ENCODE peak calls at places on chromosome 20, in six cellular contexts. One of them, this sample, is unnamed.
A peak's percentile ranks its signal among the peaks of the same experiment; 100 is the strongest.

GRCh38 chr20:24111858-24112257 is 123.3 kb upstream of the GGTLC1 start:
- DNase-seq in astrocyte of the spinal cord: no peak
- DNase-seq in fibroblast of mammary gland: no peak
- DNase-seq in AG04450: no peak
- DNase-seq in omental fat pad: no peak
- DNase-seq in heart right ventricle: no peak
- DNase-seq in this sample: no peak

GRCh38 chr20:47456952-47457724 is 44.5 kb upstream of the NCOA3 start:
- DNase-seq in astrocyte of the spinal cord: peak; percentile 69
- DNase-seq in fibroblast of mammary gland: peak; percentile 94
- DNase-seq in AG04450: no peak
- DNase-seq in omental fat pad: no peak
- DNase-seq in heart right ventricle: no peak
- DNase-seq in this sample: no peak

GRCh38 chr20:22931653-22932052 is 103.5 kb upstream of the SSTR4 start:
- DNase-seq in astrocyte of the spinal cord: no peak
- DNase-seq in fibroblast of mammary gland: no peak
- DNase-seq in AG04450: no peak
- DNase-seq in omental fat pad: no peak
- DNase-seq in heart right ventricle: no peak
- DNase-seq in this sample: no peak

GRCh38 chr20:53884859-53885654 is 185.3 kb downstream of the BCAS1 start:
- DNase-seq in astrocyte of the spinal cord: no peak
- DNase-seq in fibroblast of mammary gland: no peak
- DNase-seq in AG04450: no peak
- DNase-seq in omental fat pad: no peak
- DNase-seq in heart right ventricle: no peak
- DNase-seq in this sample: no peak

GRCh38 chr20:7470912-7471311 is 469.3 kb downstream of the HAO1 start:
- DNase-seq in astrocyte of the spinal cord: no peak
- DNase-seq in fibroblast of mammary gland: no peak
- DNase-seq in AG04450: no peak
- DNase-seq in omental fat pad: no peak
- DNase-seq in heart right ventricle: no peak
- DNase-seq in this sample: no peak

GRCh38 chr20:59007758-59008511 is 881 bp upstream of the CTSZ start:
- DNase-seq in astrocyte of the spinal cord: no peak
- DNase-seq in fibroblast of mammary gland: no peak
- DNase-seq in AG04450: no peak
- DNase-seq in omental fat pad: no peak
- DNase-seq in heart right ventricle: no peak
- DNase-seq in this sample: no peak

GRCh38 chr20:8375898-8376297 is 243.8 kb downstream of the PLCB1 start:
- DNase-seq in astrocyte of the spinal cord: peak; percentile 59
- DNase-seq in fibroblast of mammary gland: no peak
- DNase-seq in AG04450: no peak
- DNase-seq in omental fat pad: no peak
- DNase-seq in heart right ventricle: no peak
- DNase-seq in this sample: no peak

GRCh38 chr20:45506927-45507820 is 8.2 kb downstream of the SPINT3 start:
- DNase-seq in astrocyte of the spinal cord: no peak
- DNase-seq in fibroblast of mammary gland: no peak
- DNase-seq in AG04450: no peak
- DNase-seq in omental fat pad: no peak
- DNase-seq in heart right ventricle: no peak
- DNase-seq in this sample: no peak

GRCh38 chr20:38143646-38144554 is 21.2 kb downstream of the TGM2 start:
- DNase-seq in astrocyte of the spinal cord: peak; percentile 84
- DNase-seq in fibroblast of mammary gland: peak; percentile 91
- DNase-seq in AG04450: peak; percentile 48
- DNase-seq in omental fat pad: peak; percentile 52
- DNase-seq in heart right ventricle: no peak
- DNase-seq in this sample: no peak

GRCh38 chr20:17725094-17725835 is 25.5 kb downstream of the BANF2 start:
- DNase-seq in astrocyte of the spinal cord: no peak
- DNase-seq in fibroblast of mammary gland: no peak
- DNase-seq in AG04450: no peak
- DNase-seq in omental fat pad: no peak
- DNase-seq in heart right ventricle: peak; percentile 34
- DNase-seq in this sample: peak; percentile 58

GRCh38 chr20:33237989-33238388 is 2.2 kb downstream of the BPIFA1 start:
- DNase-seq in astrocyte of the spinal cord: no peak
- DNase-seq in fibroblast of mammary gland: no peak
- DNase-seq in AG04450: no peak
- DNase-seq in omental fat pad: no peak
- DNase-seq in heart right ventricle: no peak
- DNase-seq in this sample: no peak

GRCh38 chr20:36629719-36630340 is 16.2 kb downstream of the SLA2 start:
- DNase-seq in astrocyte of the spinal cord: no peak
- DNase-seq in fibroblast of mammary gland: no peak
- DNase-seq in AG04450: no peak
- DNase-seq in omental fat pad: no peak
- DNase-seq in heart right ventricle: no peak
- DNase-seq in this sample: no peak

GRCh38 chr20:24337074-24337473 is 132.4 kb upstream of the SYNDIG1 start:
- DNase-seq in astrocyte of the spinal cord: peak; percentile 80
- DNase-seq in fibroblast of mammary gland: peak; percentile 15
- DNase-seq in AG04450: peak; percentile 13
- DNase-seq in omental fat pad: no peak
- DNase-seq in heart right ventricle: no peak
- DNase-seq in this sample: no peak

GRCh38 chr20:56685879-56686278 is 56.8 kb downstream of the TFAP2C start:
- DNase-seq in astrocyte of the spinal cord: no peak
- DNase-seq in fibroblast of mammary gland: no peak
- DNase-seq in AG04450: no peak
- DNase-seq in omental fat pad: no peak
- DNase-seq in heart right ventricle: no peak
- DNase-seq in this sample: no peak

GRCh38 chr20:15297059-15297875 is 959.9 kb upstream of the FLRT3 start:
- DNase-seq in astrocyte of the spinal cord: no peak
- DNase-seq in fibroblast of mammary gland: no peak
- DNase-seq in AG04450: no peak
- DNase-seq in omental fat pad: no peak
- DNase-seq in heart right ventricle: no peak
- DNase-seq in this sample: no peak

GRCh38 chr20:36833275-36834020 is 42.5 kb upstream of the TLDC2 start:
- DNase-seq in astrocyte of the spinal cord: no peak
- DNase-seq in fibroblast of mammary gland: peak; percentile 65
- DNase-seq in AG04450: peak; percentile 82
- DNase-seq in omental fat pad: no peak
- DNase-seq in heart right ventricle: peak; percentile 42
- DNase-seq in this sample: no peak

GRCh38 chr20:22052025-22052527 is 346.6 kb downstream of the PAX1 start:
- DNase-seq in astrocyte of the spinal cord: no peak
- DNase-seq in fibroblast of mammary gland: peak; percentile 24
- DNase-seq in AG04450: no peak
- DNase-seq in omental fat pad: no peak
- DNase-seq in heart right ventricle: no peak
- DNase-seq in this sample: no peak

GRCh38 chr20:57187068-57187634 is 79.3 kb downstream of the BMP7 start:
- DNase-seq in astrocyte of the spinal cord: no peak
- DNase-seq in fibroblast of mammary gland: no peak
- DNase-seq in AG04450: no peak
- DNase-seq in omental fat pad: no peak
- DNase-seq in heart right ventricle: no peak
- DNase-seq in this sample: no peak

GRCh38 chr20:33650753-33651561 is 11.2 kb upstream of the C20orf144 start:
- DNase-seq in astrocyte of the spinal cord: no peak
- DNase-seq in fibroblast of mammary gland: no peak
- DNase-seq in AG04450: no peak
- DNase-seq in omental fat pad: no peak
- DNase-seq in heart right ventricle: no peak
- DNase-seq in this sample: no peak

GRCh38 chr20:50136822-50137599 is 16.5 kb downstream of the PEDS1 start:
- DNase-seq in astrocyte of the spinal cord: no peak
- DNase-seq in fibroblast of mammary gland: peak; percentile 87
- DNase-seq in AG04450: no peak
- DNase-seq in omental fat pad: no peak
- DNase-seq in heart right ventricle: no peak
- DNase-seq in this sample: no peak

GRCh38 chr20:25623225-25623735 is 534 bp downstream of the NANP start:
- DNase-seq in astrocyte of the spinal cord: peak; percentile 28
- DNase-seq in fibroblast of mammary gland: peak; percentile 38
- DNase-seq in AG04450: no peak
- DNase-seq in omental fat pad: peak; percentile 29
- DNase-seq in heart right ventricle: peak; percentile 47
- DNase-seq in this sample: no peak

GRCh38 chr20:29296256-29297230 is 1960.9 kb upstream of the DEFB115 start:
- DNase-seq in astrocyte of the spinal cord: no peak
- DNase-seq in fibroblast of mammary gland: no peak
- DNase-seq in AG04450: no peak
- DNase-seq in omental fat pad: no peak
- DNase-seq in heart right ventricle: no peak
- DNase-seq in this sample: no peak

GRCh38 chr20:38114353-38114791 is 50.7 kb downstream of the TGM2 start:
- DNase-seq in astrocyte of the spinal cord: peak; percentile 67
- DNase-seq in fibroblast of mammary gland: peak; percentile 65
- DNase-seq in AG04450: no peak
- DNase-seq in omental fat pad: no peak
- DNase-seq in heart right ventricle: no peak
- DNase-seq in this sample: no peak

GRCh38 chr20:9971746-9972145 is 63.0 kb upstream of the ANKEF1 start:
- DNase-seq in astrocyte of the spinal cord: no peak
- DNase-seq in fibroblast of mammary gland: no peak
- DNase-seq in AG04450: no peak
- DNase-seq in omental fat pad: no peak
- DNase-seq in heart right ventricle: no peak
- DNase-seq in this sample: no peak

GRCh38 chr20:9963029-9963428 is 71.8 kb upstream of the ANKEF1 start:
- DNase-seq in astrocyte of the spinal cord: no peak
- DNase-seq in fibroblast of mammary gland: no peak
- DNase-seq in AG04450: no peak
- DNase-seq in omental fat pad: no peak
- DNase-seq in heart right ventricle: no peak
- DNase-seq in this sample: no peak

GRCh38 chr20:9969626-9970025 is 65.2 kb upstream of the ANKEF1 start:
- DNase-seq in astrocyte of the spinal cord: no peak
- DNase-seq in fibroblast of mammary gland: peak; percentile 25
- DNase-seq in AG04450: no peak
- DNase-seq in omental fat pad: no peak
- DNase-seq in heart right ventricle: no peak
- DNase-seq in this sample: no peak

GRCh38 chr20:9966966-9967365 is 67.8 kb upstream of the ANKEF1 start:
- DNase-seq in astrocyte of the spinal cord: no peak
- DNase-seq in fibroblast of mammary gland: peak; percentile 26
- DNase-seq in AG04450: no peak
- DNase-seq in omental fat pad: no peak
- DNase-seq in heart right ventricle: no peak
- DNase-seq in this sample: no peak
- TF ChIP-seq CTCF in astrocyte of the spinal cord: peak; percentile 41
- TF ChIP-seq CTCF in fibroblast of mammary gland: peak; percentile 54
- TF ChIP-seq CTCF in AG04450: peak; percentile 35
- TF ChIP-seq CTCF in omental fat pad: no peak
- TF ChIP-seq CTCF in heart right ventricle: peak; percentile 12
- TF ChIP-seq CTCF in this sample: peak; percentile 71

DNA sequence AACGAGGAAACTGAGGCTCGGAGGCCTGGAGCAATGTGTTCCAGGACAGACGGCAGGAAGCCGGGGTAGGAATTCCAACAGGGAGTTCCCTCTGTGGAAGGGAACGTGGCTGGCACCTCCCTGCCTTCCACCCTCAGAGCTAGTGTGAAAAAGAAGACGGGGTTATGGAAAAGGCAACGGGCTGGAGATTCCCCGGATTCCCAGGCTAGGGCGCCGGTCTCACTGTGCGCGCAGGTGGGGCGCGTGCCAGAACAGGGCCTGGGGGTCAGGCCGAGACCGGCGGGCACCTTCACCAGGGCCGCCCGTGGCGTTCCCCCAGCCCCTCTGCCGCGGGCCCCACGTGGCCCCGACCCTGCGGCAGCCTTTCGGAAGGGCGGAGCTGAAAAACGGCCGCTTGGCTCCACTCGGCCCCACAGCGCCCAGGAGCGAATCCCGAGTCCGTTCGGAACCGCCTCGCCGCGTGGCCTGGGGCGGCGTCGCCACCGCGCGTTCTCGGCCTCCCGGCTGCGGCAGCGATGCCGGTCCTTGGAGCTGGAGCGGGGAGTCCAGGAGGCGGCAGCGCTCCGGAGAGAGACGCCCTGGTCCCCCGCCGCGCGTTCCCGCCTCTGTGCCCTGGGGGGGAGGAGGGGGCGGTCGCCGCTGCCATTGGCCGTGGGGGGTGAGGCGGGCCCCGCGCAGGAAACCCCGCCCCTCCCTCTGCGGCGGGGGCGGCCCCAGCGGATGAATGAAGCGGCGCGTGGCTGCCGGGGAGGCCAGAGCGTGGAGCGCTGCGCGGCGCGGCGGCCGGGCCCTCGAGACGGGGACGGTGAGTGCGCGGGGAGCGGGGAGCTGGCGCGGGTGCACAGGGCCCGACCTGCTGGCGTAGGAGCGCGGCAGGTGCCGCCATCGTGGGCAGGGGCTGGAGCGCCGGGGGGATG is at the start of gene SLCO4A1:
- DNase-seq in astrocyte of the spinal cord: peak; percentile 37
- DNase-seq in fibroblast of mammary gland: peak; percentile 35
- DNase-seq in AG04450: no peak
- DNase-seq in omental fat pad: peak; percentile 50
- DNase-seq in heart right ventricle: peak; percentile 86
- DNase-seq in this sample: no peak
- TF ChIP-seq CTCF in astrocyte of the spinal cord: no peak
- TF ChIP-seq CTCF in fibroblast of mammary gland: no peak
- TF ChIP-seq CTCF in AG04450: no peak
- TF ChIP-seq CTCF in omental fat pad: no peak
- TF ChIP-seq CTCF in heart right ventricle: peak; percentile 35
- TF ChIP-seq CTCF in this sample: peak; percentile 19

DNA sequence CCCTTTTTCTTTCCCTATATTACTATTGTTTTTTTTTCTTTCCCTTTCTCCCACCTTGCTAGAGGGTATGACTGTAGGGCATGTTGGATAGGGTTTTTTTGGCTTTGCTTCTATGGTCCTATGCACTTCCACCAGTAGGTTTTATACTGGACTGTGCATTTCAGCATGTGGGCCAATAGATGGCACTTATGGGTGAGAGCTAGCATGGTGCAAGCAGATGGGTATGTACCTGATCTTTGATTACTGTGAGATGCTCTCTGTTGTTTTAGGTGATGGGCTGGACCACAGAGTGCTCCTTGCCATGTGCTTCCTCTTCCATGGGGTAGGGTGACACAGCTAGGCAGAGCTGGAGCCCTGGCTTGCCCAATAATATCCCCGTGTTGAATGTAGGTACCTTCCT is 128.5 kb upstream of the CHD6 start:
- DNase-seq in astrocyte of the spinal cord: no peak
- DNase-seq in fibroblast of mammary gland: no peak
- DNase-seq in AG04450: no peak
- DNase-seq in omental fat pad: no peak
- DNase-seq in heart right ventricle: no peak
- DNase-seq in this sample: no peak
- TF ChIP-seq CTCF in astrocyte of the spinal cord: no peak
- TF ChIP-seq CTCF in fibroblast of mammary gland: no peak
- TF ChIP-seq CTCF in AG04450: peak; percentile 2
- TF ChIP-seq CTCF in omental fat pad: no peak
- TF ChIP-seq CTCF in heart right ventricle: no peak
- TF ChIP-seq CTCF in this sample: no peak

DNA sequence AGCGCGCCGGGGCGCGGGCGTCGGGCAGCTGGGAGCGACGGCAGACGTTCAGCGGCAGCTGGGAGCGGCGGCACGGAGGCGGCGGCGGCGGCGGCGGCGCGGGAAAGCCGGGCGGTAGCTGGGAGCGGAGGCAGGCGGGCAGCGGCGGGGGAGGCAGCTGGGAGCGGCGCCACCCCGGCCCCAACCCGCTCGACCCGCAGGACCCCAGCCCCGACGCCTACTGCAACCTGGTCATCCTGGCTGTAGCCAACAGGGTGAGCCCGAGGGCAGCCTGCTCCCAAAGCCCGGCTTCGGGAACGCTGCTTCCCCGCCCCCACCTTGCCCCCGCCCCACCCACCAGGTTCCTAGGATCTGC is 8.9 kb downstream of the CCM2L start:
- DNase-seq in astrocyte of the spinal cord: no peak
- DNase-seq in fibroblast of mammary gland: no peak
- DNase-seq in AG04450: no peak
- DNase-seq in omental fat pad: no peak
- DNase-seq in heart right ventricle: no peak
- DNase-seq in this sample: no peak
- TF ChIP-seq CTCF in astrocyte of the spinal cord: no peak
- TF ChIP-seq CTCF in fibroblast of mammary gland: no peak
- TF ChIP-seq CTCF in AG04450: no peak
- TF ChIP-seq CTCF in omental fat pad: no peak
- TF ChIP-seq CTCF in heart right ventricle: peak; percentile 24
- TF ChIP-seq CTCF in this sample: peak; percentile 57

This sample was measured in chondrocyte.